ENCODE peak calls at places on chromosomes 5 and 9, in four cellular contexts. One of them, this sample, is unnamed.

GRCh38 chr5:135243194-135244191 is 155.5 kb downstream of the MACROH2A1 start:
- DNase-seq in body of pancreas: peak; percentile 15
- DNase-seq in astrocyte of the spinal cord: no peak
- DNase-seq in fibroblast of villous mesenchyme: peak; percentile 81
- DNase-seq in this sample: peak; percentile 29

GRCh38 chr9:33133186-33133585 is 34.0 kb downstream of the B4GALT1 start:
- DNase-seq in body of pancreas: no peak
- DNase-seq in astrocyte of the spinal cord: no peak
- DNase-seq in fibroblast of villous mesenchyme: no peak
- DNase-seq in this sample: no peak

GRCh38 chr5:62347928-62348327 is 41.9 kb downstream of the KIF2A start:
- DNase-seq in body of pancreas: no peak
- DNase-seq in astrocyte of the spinal cord: no peak
- DNase-seq in fibroblast of villous mesenchyme: no peak
- DNase-seq in this sample: no peak

GRCh38 chr9:114275246-114275994 is 47.5 kb upstream of the ORM1 start:
- DNase-seq in body of pancreas: peak; percentile 5
- DNase-seq in astrocyte of the spinal cord: no peak
- DNase-seq in fibroblast of villous mesenchyme: no peak
- DNase-seq in this sample: no peak

GRCh38 chr5:10439692-10440091 is 2.0 kb upstream of the ROPN1L start:
- DNase-seq in body of pancreas: no peak
- DNase-seq in astrocyte of the spinal cord: no peak
- DNase-seq in fibroblast of villous mesenchyme: no peak
- DNase-seq in this sample: no peak

GRCh38 chr5:37836173-37837100 is 3.4 kb downstream of the GDNF start:
- DNase-seq in body of pancreas: no peak
- DNase-seq in astrocyte of the spinal cord: peak; percentile 53
- DNase-seq in fibroblast of villous mesenchyme: peak; percentile 40
- DNase-seq in this sample: peak; percentile 40

GRCh38 chr5:367358-368130 is 46.0 kb downstream of the AHRR start:
- DNase-seq in body of pancreas: no peak
- DNase-seq in astrocyte of the spinal cord: no peak
- DNase-seq in fibroblast of villous mesenchyme: no peak
- DNase-seq in this sample: no peak

GRCh38 chr5:6453937-6454560 is 5.4 kb downstream of the UBE2QL1 start:
- DNase-seq in body of pancreas: no peak
- DNase-seq in astrocyte of the spinal cord: no peak
- DNase-seq in fibroblast of villous mesenchyme: no peak
- DNase-seq in this sample: no peak

GRCh38 chr9:136941231-136942111 is 3.1 kb downstream of the FBXW5 start:
- DNase-seq in body of pancreas: no peak
- DNase-seq in astrocyte of the spinal cord: no peak
- DNase-seq in fibroblast of villous mesenchyme: no peak
- DNase-seq in this sample: no peak

GRCh38 chr9:126719677-126720435 is 85.0 kb upstream of the ZBTB43 start:
- DNase-seq in body of pancreas: peak; percentile 71
- DNase-seq in astrocyte of the spinal cord: peak; percentile 47
- DNase-seq in fibroblast of villous mesenchyme: peak; percentile 44
- DNase-seq in this sample: peak; percentile 77

GRCh38 chr9:130073373-130073772 is 19.7 kb downstream of the GPR107 start:
- DNase-seq in body of pancreas: no peak
- DNase-seq in astrocyte of the spinal cord: peak; percentile 15
- DNase-seq in fibroblast of villous mesenchyme: peak; percentile 86
- DNase-seq in this sample: peak; percentile 68

GRCh38 chr5:58886315-58887207 is 303.7 kb downstream of the RAB3C start:
- DNase-seq in body of pancreas: peak; percentile 71
- DNase-seq in astrocyte of the spinal cord: peak; percentile 66
- DNase-seq in fibroblast of villous mesenchyme: peak; percentile 63
- DNase-seq in this sample: peak; percentile 83

GRCh38 chr5:177994561-177995190 is 1.4 kb downstream of the PROP1 start:
- DNase-seq in body of pancreas: no peak
- DNase-seq in astrocyte of the spinal cord: no peak
- DNase-seq in fibroblast of villous mesenchyme: no peak
- DNase-seq in this sample: no peak

GRCh38 chr5:1553642-1554409 is 30.1 kb upstream of the LPCAT1 start:
- DNase-seq in body of pancreas: no peak
- DNase-seq in astrocyte of the spinal cord: no peak
- DNase-seq in fibroblast of villous mesenchyme: no peak
- DNase-seq in this sample: no peak

GRCh38 chr9:113625456-113625855 is 161.9 kb downstream of the RGS3 start:
- DNase-seq in body of pancreas: no peak
- DNase-seq in astrocyte of the spinal cord: no peak
- DNase-seq in fibroblast of villous mesenchyme: no peak
- DNase-seq in this sample: no peak

GRCh38 chr5:54323462-54323861 is 13.1 kb upstream of the ARL15 start:
- DNase-seq in body of pancreas: no peak
- DNase-seq in astrocyte of the spinal cord: no peak
- DNase-seq in fibroblast of villous mesenchyme: no peak
- DNase-seq in this sample: no peak

GRCh38 chr9:133006731-133007352 is 24.0 kb upstream of the GTF3C5 start:
- DNase-seq in body of pancreas: no peak
- DNase-seq in astrocyte of the spinal cord: no peak
- DNase-seq in fibroblast of villous mesenchyme: no peak
- DNase-seq in this sample: no peak

GRCh38 chr9:35096035-35096849 is at the start of gene PIGO:
- DNase-seq in body of pancreas: peak; percentile 92
- DNase-seq in astrocyte of the spinal cord: peak; percentile 80
- DNase-seq in fibroblast of villous mesenchyme: peak; percentile 78
- DNase-seq in this sample: peak; percentile 87

GRCh38 chr9:78325343-78325742 is 28.4 kb downstream of the PSAT1 start:
- DNase-seq in body of pancreas: peak; percentile 83
- DNase-seq in astrocyte of the spinal cord: peak; percentile 73
- DNase-seq in fibroblast of villous mesenchyme: peak; percentile 81
- DNase-seq in this sample: peak; percentile 76

GRCh38 chr9:71676460-71676859 is 91.9 kb downstream of the CEMIP2 start:
- DNase-seq in body of pancreas: no peak
- DNase-seq in astrocyte of the spinal cord: no peak
- DNase-seq in fibroblast of villous mesenchyme: no peak
- DNase-seq in this sample: no peak

GRCh38 chr9:89109666-89110065 is 69.0 kb downstream of the SHC3 start:
- DNase-seq in body of pancreas: no peak
- DNase-seq in astrocyte of the spinal cord: no peak
- DNase-seq in fibroblast of villous mesenchyme: no peak
- DNase-seq in this sample: peak; percentile 42

GRCh38 chr9:124347968-124348358 is 67.3 kb downstream of the PSMB7 start:
- DNase-seq in body of pancreas: no peak
- DNase-seq in astrocyte of the spinal cord: no peak
- DNase-seq in fibroblast of villous mesenchyme: no peak
- DNase-seq in this sample: no peak

GRCh38 chr9:88816141-88816540 is 175.1 kb upstream of the S1PR3 start:
- DNase-seq in body of pancreas: no peak
- DNase-seq in astrocyte of the spinal cord: peak; percentile 81
- DNase-seq in fibroblast of villous mesenchyme: no peak
- DNase-seq in this sample: peak; percentile 78

DNA sequence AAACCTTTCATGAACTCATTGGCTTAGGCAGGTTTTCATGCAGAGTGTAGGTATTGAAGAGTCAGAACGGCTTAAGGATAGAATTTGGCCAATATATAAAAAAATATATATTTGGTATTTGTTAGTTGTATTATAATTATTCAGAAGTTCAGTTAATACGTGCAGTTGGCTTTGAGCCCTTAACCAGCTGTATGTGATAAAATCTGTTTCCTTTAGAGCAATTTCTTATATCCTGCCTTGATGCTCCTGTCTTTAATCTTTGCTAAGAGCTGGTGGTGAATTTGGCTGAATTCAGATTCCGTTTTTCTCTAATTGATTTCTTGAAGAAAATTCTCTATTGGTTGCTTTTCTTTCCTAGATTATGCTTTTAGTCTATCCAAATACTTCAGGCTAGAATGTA is 3.7 kb downstream of the ANXA1 start:
- DNase-seq in body of pancreas: no peak
- DNase-seq in astrocyte of the spinal cord: no peak
- DNase-seq in fibroblast of villous mesenchyme: no peak
- DNase-seq in this sample: no peak
- H3K4me3 ChIP-seq in body of pancreas: no peak overlapping the region
- H3K4me3 ChIP-seq in astrocyte of the spinal cord: no peak overlapping the region
- H3K4me3 ChIP-seq in fibroblast of villous mesenchyme: peak overlapping the region; percentile 85
- H3K4me3 ChIP-seq in this sample: no peak overlapping the region

GRCh38 chr9:99108131-99108530 is 3.2 kb downstream of the TGFBR1 start:
- DNase-seq in body of pancreas: no peak
- DNase-seq in astrocyte of the spinal cord: no peak
- DNase-seq in fibroblast of villous mesenchyme: no peak
- DNase-seq in this sample: no peak
- H3K4me3 ChIP-seq in body of pancreas: no peak overlapping the region
- H3K4me3 ChIP-seq in astrocyte of the spinal cord: no peak overlapping the region
- H3K4me3 ChIP-seq in fibroblast of villous mesenchyme: peak overlapping the region; percentile 73
- H3K4me3 ChIP-seq in this sample: no peak overlapping the region

GRCh38 chr9:95091971-95092320 is 225.6 kb downstream of the FANCC start:
- DNase-seq in body of pancreas: no peak
- DNase-seq in astrocyte of the spinal cord: no peak
- DNase-seq in fibroblast of villous mesenchyme: peak; percentile 93
- DNase-seq in this sample: peak; percentile 70
- H3K4me3 ChIP-seq in body of pancreas: no peak overlapping the region
- H3K4me3 ChIP-seq in astrocyte of the spinal cord: no peak overlapping the region
- H3K4me3 ChIP-seq in fibroblast of villous mesenchyme: no peak overlapping the region
- H3K4me3 ChIP-seq in this sample: no peak overlapping the region

GRCh38 chr5:148390914-148391313 is 7.2 kb downstream of the FBXO38 start:
- DNase-seq in body of pancreas: no peak
- DNase-seq in astrocyte of the spinal cord: no peak
- DNase-seq in fibroblast of villous mesenchyme: no peak
- DNase-seq in this sample: no peak

GRCh38 chr5:148394587-148395019 is 10.8 kb downstream of the FBXO38 start:
- DNase-seq in body of pancreas: no peak
- DNase-seq in astrocyte of the spinal cord: no peak
- DNase-seq in fibroblast of villous mesenchyme: no peak
- DNase-seq in this sample: no peak

GRCh38 chr5:148391422-148391821 is 7.7 kb downstream of the FBXO38 start:
- DNase-seq in body of pancreas: no peak
- DNase-seq in astrocyte of the spinal cord: no peak
- DNase-seq in fibroblast of villous mesenchyme: peak; percentile 37
- DNase-seq in this sample: no peak

GRCh38 chr5:148395031-148395430 is 11.3 kb downstream of the FBXO38 start:
- DNase-seq in body of pancreas: no peak
- DNase-seq in astrocyte of the spinal cord: no peak
- DNase-seq in fibroblast of villous mesenchyme: no peak
- DNase-seq in this sample: no peak

DNA sequence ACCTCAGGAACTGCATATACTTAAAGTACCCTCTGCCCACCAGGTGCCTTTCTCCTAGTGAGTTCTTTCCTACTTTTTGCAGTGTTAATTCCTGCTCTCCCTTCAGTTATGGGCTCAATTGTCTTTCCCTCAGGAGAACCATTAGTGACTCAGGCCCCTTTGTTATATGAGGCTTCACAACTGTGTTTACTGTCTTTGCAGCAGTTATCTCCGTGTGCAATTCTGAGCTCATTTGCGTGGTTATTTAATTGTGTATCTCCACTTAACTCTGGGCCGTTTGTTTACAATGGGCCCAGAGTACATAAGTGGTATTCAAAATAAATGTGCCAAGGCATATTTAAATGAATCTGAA is 9.6 kb downstream of the FBXO38 start:
- DNase-seq in body of pancreas: no peak
- DNase-seq in astrocyte of the spinal cord: no peak
- DNase-seq in fibroblast of villous mesenchyme: no peak
- DNase-seq in this sample: no peak
- H3K4me3 ChIP-seq in body of pancreas: no peak overlapping the region
- H3K4me3 ChIP-seq in astrocyte of the spinal cord: no peak overlapping the region
- H3K4me3 ChIP-seq in fibroblast of villous mesenchyme: no peak overlapping the region
- H3K4me3 ChIP-seq in this sample: no peak overlapping the region

This sample was measured in cardiac fibroblast.